ENCODE peak calls at places on chromosome 17, in five cellular contexts. S is foreskin keratinocyte, H is NAMALWA, R is AG09319, Q is A172. X is an unnamed sample.

GRCh38 chr17:7989781-7990655 is 12.4 kb upstream of the GUCY2D start:
- DNase-seq in S (no peak), R (no peak), Q (peak), H (peak), X (peak)

GRCh38 chr17:50268632-50269287 is 5.5 kb upstream of the TMEM92 start:
- DNase-seq in H (no peak), Q (no peak), R (no peak), S (no peak), X (no peak)

GRCh38 chr17:6480325-6480675 is 36.0 kb downstream of the PIMREG start:
- DNase-seq in Q (no peak), H (no peak), R (no peak), S (no peak), X (no peak)

GRCh38 chr17:80105762-80106161 is 4.4 kb downstream of the GAA start:
- DNase-seq in R (no peak), Q (no peak), H (no peak), S (no peak), X (no peak)

GRCh38 chr17:81508639-81509047 is 4.0 kb downstream of the ACTG1 start:
- DNase-seq in Q (peak), S (peak), R (no peak), H (no peak), X (no peak)

GRCh38 chr17:57916925-57917858 is 38.0 kb downstream of the CUEDC1 start:
- DNase-seq in S (no peak), R (no peak), H (peak), Q (no peak), X (peak)

GRCh38 chr17:65677932-65678331 is 116.5 kb upstream of the AXIN2 start:
- DNase-seq in H (no peak), Q (peak), S (peak), R (no peak), X (no peak)

GRCh38 chr17:64388961-64389565 is 1.6 kb downstream of the PECAM1 start:
- DNase-seq in H (no peak), R (no peak), Q (no peak), S (no peak), X (no peak)

GRCh38 chr17:43367588-43368242 is 31.1 kb upstream of the ARL4D start:
- DNase-seq in R (peak), S (peak), Q (peak), H (peak), X (no peak)

GRCh38 chr17:69213059-69213813 is 15.4 kb downstream of the ABCA10 start:
- DNase-seq in Q (no peak), S (no peak), R (no peak), H (no peak), X (no peak)

GRCh38 chr17:10614536-10615155 is 42.5 kb downstream of the MYH3 start:
- DNase-seq in S (no peak), H (peak), Q (peak), R (no peak), X (no peak)

GRCh38 chr17:67194134-67194533 is 50.9 kb downstream of the HELZ start:
- DNase-seq in R (no peak), S (no peak), H (no peak), Q (peak), X (no peak)

GRCh38 chr17:29133146-29133713 is 47.0 kb downstream of the MYO18A start:
- DNase-seq in S (no peak), Q (peak), R (no peak), H (no peak), X (peak)

GRCh38 chr17:6496116-6496481 is 51.8 kb downstream of the PIMREG start:
- DNase-seq in Q (no peak), H (no peak), R (no peak), S (no peak), X (no peak)

GRCh38 chr17:9306086-9306485 is 269.5 kb downstream of the STX8 start:
- DNase-seq in S (peak), R (no peak), Q (no peak), H (no peak), X (no peak)

GRCh38 chr17:13864551-13864950 is 204.8 kb upstream of the COX10 start:
- DNase-seq in H (no peak), S (no peak), Q (peak), R (peak), X (no peak)

GRCh38 chr17:58507123-58507634 is 7.3 kb downstream of the MTMR4 start:
- DNase-seq in R (no peak), S (no peak), Q (no peak), H (no peak), X (no peak)

GRCh38 chr17:12995896-12996295 is 21.9 kb downstream of the ELAC2 start:
- DNase-seq in R (no peak), H (no peak), S (no peak), Q (no peak), X (no peak)

GRCh38 chr17:55259684-55260111 is 5.1 kb upstream of the HLF start:
- DNase-seq in H (no peak), Q (no peak), R (no peak), S (no peak), X (no peak)

GRCh38 chr17:18963126-18964017 is 11.4 kb downstream of the SLC5A10 start:
- DNase-seq in R (no peak), S (no peak), H (no peak), Q (peak), X (peak)

GRCh38 chr17:18136357-18136756 is 27.8 kb downstream of the MYO15A start:
- DNase-seq in Q (no peak), R (no peak), S (no peak), H (no peak), X (no peak)

GRCh38 chr17:49823614-49824013 is 24.3 kb downstream of the TAC4 start:
- DNase-seq in R (no peak), S (no peak), H (no peak), Q (no peak), X (no peak)

GRCh38 chr17:57211543-57211942 is 44.8 kb upstream of the MSI2 start:
- DNase-seq in Q (peak), H (no peak), S (no peak), R (no peak), X (no peak)

GRCh38 chr17:19387921-19388521 is 1.0 kb upstream of the MFAP4 start:
- DNase-seq in H (no peak), S (no peak), R (peak), Q (no peak), X (no peak)

GRCh38 chr17:10116676-10117075 is 81.7 kb downstream of the GAS7 start:
- DNase-seq in R (no peak), H (no peak), Q (no peak), S (no peak), X (no peak)

GRCh38 chr17:48915459-48916282 is 7.5 kb downstream of the UBE2Z start:
- DNase-seq in S (peak), R (peak), Q (peak), H (peak), X (no peak)

GRCh38 chr17:50864747-50865059 is 1.5 kb downstream of the TOB1 start:
- DNase-seq in H (no peak), Q (no peak), R (no peak), S (no peak), X (no peak)

GRCh38 chr17:40931311-40931710 is 6.1 kb downstream of the KRT23 start:
- DNase-seq in R (no peak), H (no peak), Q (no peak), S (peak), X (no peak)

GRCh38 chr17:51103050-51103449 is 17.6 kb downstream of the SPAG9 start:
- DNase-seq in H (no peak), R (no peak), Q (no peak), S (no peak), X (no peak)

GRCh38 chr17:67492251-67492740 is 115.2 kb downstream of the PITPNC1 start:
- DNase-seq in Q (no peak), R (no peak), S (no peak), H (no peak), X (no peak)

GRCh38 chr17:82932146-82933005 is 92.6 kb upstream of the ZNF750 start:
- DNase-seq in R (peak), S (no peak), Q (peak), H (no peak), X (no peak)

GRCh38 chr17:78539771-78540170 is 37.4 kb downstream of the DNAH17 start:
- DNase-seq in R (no peak), H (no peak), Q (no peak), S (no peak), X (no peak)

X was measured in heart left ventricle.